ENCODE peak calls at places on chromosomes 13 and 19, in seven cellular contexts. One of them, this sample, is unnamed.

GRCh38 chr13:103243495-103243894 is 177.3 kb upstream of the SLC10A2 start:
- DNase-seq in GM23338: no peak
- DNase-seq in neural progenitor cell: no peak
- DNase-seq in SK-N-SH: no peak
- DNase-seq in OCI-LY7: no peak
- DNase-seq in GM23248: no peak
- DNase-seq in hepatocyte: no peak
- DNase-seq in this sample: no peak

GRCh38 chr13:81610613-81611012 is 1269.7 kb upstream of the SPRY2 start:
- DNase-seq in GM23338: peak
- DNase-seq in neural progenitor cell: no peak
- DNase-seq in SK-N-SH: no peak
- DNase-seq in OCI-LY7: no peak
- DNase-seq in GM23248: no peak
- DNase-seq in hepatocyte: peak
- DNase-seq in this sample: no peak

GRCh38 chr19:45976180-45976579 is 2.5 kb upstream of the NOVA2 start:
- DNase-seq in GM23338: peak
- DNase-seq in neural progenitor cell: peak
- DNase-seq in SK-N-SH: no peak
- DNase-seq in OCI-LY7: no peak
- DNase-seq in GM23248: peak
- DNase-seq in hepatocyte: no peak
- DNase-seq in this sample: no peak

GRCh38 chr13:53200498-53201453 is 172.2 kb downstream of the OLFM4 start:
- DNase-seq in GM23338: peak
- DNase-seq in neural progenitor cell: peak
- DNase-seq in SK-N-SH: peak
- DNase-seq in OCI-LY7: no peak
- DNase-seq in GM23248: peak
- DNase-seq in hepatocyte: peak
- DNase-seq in this sample: no peak

GRCh38 chr13:97109841-97110492 is 112.2 kb upstream of the MBNL2 start:
- DNase-seq in GM23338: peak
- DNase-seq in neural progenitor cell: peak
- DNase-seq in SK-N-SH: peak
- DNase-seq in OCI-LY7: peak
- DNase-seq in GM23248: peak
- DNase-seq in hepatocyte: peak
- DNase-seq in this sample: peak

GRCh38 chr13:19159761-19160420 is 21.7 kb downstream of the TUBA3C start:
- DNase-seq in GM23338: no peak
- DNase-seq in neural progenitor cell: no peak
- DNase-seq in SK-N-SH: no peak
- DNase-seq in OCI-LY7: no peak
- DNase-seq in GM23248: no peak
- DNase-seq in hepatocyte: no peak
- DNase-seq in this sample: no peak

GRCh38 chr19:5686647-5687359 is 3.3 kb upstream of the RPL36 start:
- DNase-seq in GM23338: peak
- DNase-seq in neural progenitor cell: peak
- DNase-seq in SK-N-SH: peak
- DNase-seq in OCI-LY7: peak
- DNase-seq in GM23248: peak
- DNase-seq in hepatocyte: peak
- DNase-seq in this sample: peak

GRCh38 chr13:47184311-47184710 is 287.5 kb upstream of the HTR2A start:
- DNase-seq in GM23338: no peak
- DNase-seq in neural progenitor cell: no peak
- DNase-seq in SK-N-SH: no peak
- DNase-seq in OCI-LY7: no peak
- DNase-seq in GM23248: peak
- DNase-seq in hepatocyte: no peak
- DNase-seq in this sample: no peak

GRCh38 chr13:37194428-37194861 is 89.0 kb upstream of the CSNK1A1L start:
- DNase-seq in GM23338: no peak
- DNase-seq in neural progenitor cell: no peak
- DNase-seq in SK-N-SH: no peak
- DNase-seq in OCI-LY7: no peak
- DNase-seq in GM23248: peak
- DNase-seq in hepatocyte: no peak
- DNase-seq in this sample: no peak

GRCh38 chr19:5823579-5824281 is 15.8 kb downstream of the FUT6 start:
- DNase-seq in GM23338: peak
- DNase-seq in neural progenitor cell: no peak
- DNase-seq in SK-N-SH: peak
- DNase-seq in OCI-LY7: no peak
- DNase-seq in GM23248: no peak
- DNase-seq in hepatocyte: no peak
- DNase-seq in this sample: no peak

GRCh38 chr19:48290341-48290922 is 20.6 kb downstream of the ZNF114 start:
- DNase-seq in GM23338: peak
- DNase-seq in neural progenitor cell: peak
- DNase-seq in SK-N-SH: peak
- DNase-seq in OCI-LY7: no peak
- DNase-seq in GM23248: peak
- DNase-seq in hepatocyte: peak
- DNase-seq in this sample: no peak

GRCh38 chr19:5951338-5951861 is 26.5 kb downstream of the RANBP3 start:
- DNase-seq in GM23338: peak
- DNase-seq in neural progenitor cell: peak
- DNase-seq in SK-N-SH: no peak
- DNase-seq in OCI-LY7: peak
- DNase-seq in GM23248: no peak
- DNase-seq in hepatocyte: no peak
- DNase-seq in this sample: no peak

GRCh38 chr13:98297043-98297442 is 120.0 kb upstream of the RNF113B start:
- DNase-seq in GM23338: no peak
- DNase-seq in neural progenitor cell: no peak
- DNase-seq in SK-N-SH: no peak
- DNase-seq in OCI-LY7: no peak
- DNase-seq in GM23248: no peak
- DNase-seq in hepatocyte: no peak
- DNase-seq in this sample: no peak

GRCh38 chr13:33351324-33351723 is 65.8 kb upstream of the STARD13 start:
- DNase-seq in GM23338: no peak
- DNase-seq in neural progenitor cell: no peak
- DNase-seq in SK-N-SH: no peak
- DNase-seq in OCI-LY7: no peak
- DNase-seq in GM23248: peak
- DNase-seq in hepatocyte: no peak
- DNase-seq in this sample: no peak

GRCh38 chr13:32134991-32135390 is 103.4 kb downstream of the FRY start:
- DNase-seq in GM23338: no peak
- DNase-seq in neural progenitor cell: no peak
- DNase-seq in SK-N-SH: no peak
- DNase-seq in OCI-LY7: no peak
- DNase-seq in GM23248: no peak
- DNase-seq in hepatocyte: no peak
- DNase-seq in this sample: no peak

GRCh38 chr13:44874886-44875630 is 114.2 kb downstream of the NUFIP1 start:
- DNase-seq in GM23338: no peak
- DNase-seq in neural progenitor cell: no peak
- DNase-seq in SK-N-SH: no peak
- DNase-seq in OCI-LY7: no peak
- DNase-seq in GM23248: peak
- DNase-seq in hepatocyte: no peak
- DNase-seq in this sample: no peak

GRCh38 chr13:26406791-26407190 is 150.7 kb upstream of the WASF3 start:
- DNase-seq in GM23338: no peak
- DNase-seq in neural progenitor cell: no peak
- DNase-seq in SK-N-SH: no peak
- DNase-seq in OCI-LY7: no peak
- DNase-seq in GM23248: peak
- DNase-seq in hepatocyte: no peak
- DNase-seq in this sample: no peak

GRCh38 chr19:5679289-5680082 is 830 bp downstream of the MICOS13 start:
- DNase-seq in GM23338: no peak
- DNase-seq in neural progenitor cell: no peak
- DNase-seq in SK-N-SH: no peak
- DNase-seq in OCI-LY7: no peak
- DNase-seq in GM23248: no peak
- DNase-seq in hepatocyte: peak
- DNase-seq in this sample: peak

GRCh38 chr19:55005684-55006488 is 32.2 kb downstream of the GP6 start:
- DNase-seq in GM23338: peak
- DNase-seq in neural progenitor cell: peak
- DNase-seq in SK-N-SH: peak
- DNase-seq in OCI-LY7: peak
- DNase-seq in GM23248: peak
- DNase-seq in hepatocyte: peak
- DNase-seq in this sample: peak
- TF ChIP-seq EZH2phosphoT487 in GM23338: no peak
- TF ChIP-seq EZH2phosphoT487 in neural progenitor cell: no peak
- TF ChIP-seq EZH2phosphoT487 in SK-N-SH: no peak
- TF ChIP-seq EZH2phosphoT487 in OCI-LY7: no peak
- TF ChIP-seq EZH2phosphoT487 in GM23248: no peak
- TF ChIP-seq EZH2phosphoT487 in hepatocyte: no peak
- TF ChIP-seq EZH2phosphoT487 in this sample: no peak

DNA sequence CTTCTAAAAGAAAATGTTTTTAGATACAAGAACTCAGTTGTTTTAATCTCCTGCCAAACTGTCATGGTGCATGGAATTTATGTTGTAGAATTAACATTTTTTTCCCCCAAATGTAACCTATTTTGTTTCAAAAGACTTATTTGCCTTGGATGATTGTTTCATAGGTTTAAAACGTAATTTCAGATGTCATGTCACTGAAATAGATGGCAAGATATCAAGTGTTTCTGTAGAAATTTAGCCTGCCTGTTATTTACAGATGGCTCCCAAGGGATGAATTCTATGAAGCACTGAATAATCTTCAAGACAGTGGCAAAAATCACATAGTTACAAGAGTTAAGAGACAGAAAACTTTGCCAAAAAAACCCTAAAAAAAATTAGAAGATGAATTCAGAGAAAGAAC is 1484.6 kb downstream of the OLFM4 start:
- DNase-seq in GM23338: no peak
- DNase-seq in neural progenitor cell: no peak
- DNase-seq in SK-N-SH: no peak
- DNase-seq in OCI-LY7: no peak
- DNase-seq in GM23248: no peak
- DNase-seq in hepatocyte: no peak
- DNase-seq in this sample: no peak
- TF ChIP-seq EZH2phosphoT487 in GM23338: no peak
- TF ChIP-seq EZH2phosphoT487 in neural progenitor cell: no peak
- TF ChIP-seq EZH2phosphoT487 in SK-N-SH: no peak
- TF ChIP-seq EZH2phosphoT487 in OCI-LY7: no peak
- TF ChIP-seq EZH2phosphoT487 in GM23248: no peak
- TF ChIP-seq EZH2phosphoT487 in hepatocyte: no peak
- TF ChIP-seq EZH2phosphoT487 in this sample: no peak

GRCh38 chr13:39452834-39453233 is 150.2 kb downstream of the LHFPL6 start:
- DNase-seq in GM23338: no peak
- DNase-seq in neural progenitor cell: no peak
- DNase-seq in SK-N-SH: no peak
- DNase-seq in OCI-LY7: no peak
- DNase-seq in GM23248: no peak
- DNase-seq in hepatocyte: no peak
- DNase-seq in this sample: no peak

GRCh38 chr13:39451301-39451700 is 151.7 kb downstream of the LHFPL6 start:
- DNase-seq in GM23338: no peak
- DNase-seq in neural progenitor cell: no peak
- DNase-seq in SK-N-SH: no peak
- DNase-seq in OCI-LY7: peak
- DNase-seq in GM23248: peak
- DNase-seq in hepatocyte: peak
- DNase-seq in this sample: no peak

GRCh38 chr13:39450176-39450575 is 152.8 kb downstream of the LHFPL6 start:
- DNase-seq in GM23338: no peak
- DNase-seq in neural progenitor cell: no peak
- DNase-seq in SK-N-SH: no peak
- DNase-seq in OCI-LY7: no peak
- DNase-seq in GM23248: no peak
- DNase-seq in hepatocyte: no peak
- DNase-seq in this sample: no peak

GRCh38 chr13:39451860-39452301 is 151.1 kb downstream of the LHFPL6 start:
- DNase-seq in GM23338: no peak
- DNase-seq in neural progenitor cell: no peak
- DNase-seq in SK-N-SH: no peak
- DNase-seq in OCI-LY7: peak
- DNase-seq in GM23248: no peak
- DNase-seq in hepatocyte: no peak
- DNase-seq in this sample: no peak

GRCh38 chr13:39452412-39452811 is 150.6 kb downstream of the LHFPL6 start:
- DNase-seq in GM23338: no peak
- DNase-seq in neural progenitor cell: no peak
- DNase-seq in SK-N-SH: no peak
- DNase-seq in OCI-LY7: no peak
- DNase-seq in GM23248: peak
- DNase-seq in hepatocyte: no peak
- DNase-seq in this sample: no peak
- TF ChIP-seq EZH2phosphoT487 in GM23338: no peak
- TF ChIP-seq EZH2phosphoT487 in neural progenitor cell: no peak
- TF ChIP-seq EZH2phosphoT487 in SK-N-SH: no peak
- TF ChIP-seq EZH2phosphoT487 in OCI-LY7: no peak
- TF ChIP-seq EZH2phosphoT487 in GM23248: no peak
- TF ChIP-seq EZH2phosphoT487 in hepatocyte: no peak
- TF ChIP-seq EZH2phosphoT487 in this sample: no peak

GRCh38 chr13:39602614-39603366 is at the start of gene LHFPL6:
- DNase-seq in GM23338: peak
- DNase-seq in neural progenitor cell: peak
- DNase-seq in SK-N-SH: peak
- DNase-seq in OCI-LY7: peak
- DNase-seq in GM23248: peak
- DNase-seq in hepatocyte: peak
- DNase-seq in this sample: peak

GRCh38 chr13:39601636-39602035 is 1.4 kb downstream of the LHFPL6 start:
- DNase-seq in GM23338: no peak
- DNase-seq in neural progenitor cell: no peak
- DNase-seq in SK-N-SH: no peak
- DNase-seq in OCI-LY7: no peak
- DNase-seq in GM23248: no peak
- DNase-seq in hepatocyte: no peak
- DNase-seq in this sample: no peak

GRCh38 chr13:39604736-39605135 is 1.7 kb upstream of the LHFPL6 start:
- DNase-seq in GM23338: no peak
- DNase-seq in neural progenitor cell: no peak
- DNase-seq in SK-N-SH: no peak
- DNase-seq in OCI-LY7: no peak
- DNase-seq in GM23248: no peak
- DNase-seq in hepatocyte: no peak
- DNase-seq in this sample: no peak

GRCh38 chr13:39602277-39602613 is 748 bp downstream of the LHFPL6 start:
- DNase-seq in GM23338: no peak
- DNase-seq in neural progenitor cell: no peak
- DNase-seq in SK-N-SH: no peak
- DNase-seq in OCI-LY7: peak
- DNase-seq in GM23248: no peak
- DNase-seq in hepatocyte: no peak
- DNase-seq in this sample: peak

DNA sequence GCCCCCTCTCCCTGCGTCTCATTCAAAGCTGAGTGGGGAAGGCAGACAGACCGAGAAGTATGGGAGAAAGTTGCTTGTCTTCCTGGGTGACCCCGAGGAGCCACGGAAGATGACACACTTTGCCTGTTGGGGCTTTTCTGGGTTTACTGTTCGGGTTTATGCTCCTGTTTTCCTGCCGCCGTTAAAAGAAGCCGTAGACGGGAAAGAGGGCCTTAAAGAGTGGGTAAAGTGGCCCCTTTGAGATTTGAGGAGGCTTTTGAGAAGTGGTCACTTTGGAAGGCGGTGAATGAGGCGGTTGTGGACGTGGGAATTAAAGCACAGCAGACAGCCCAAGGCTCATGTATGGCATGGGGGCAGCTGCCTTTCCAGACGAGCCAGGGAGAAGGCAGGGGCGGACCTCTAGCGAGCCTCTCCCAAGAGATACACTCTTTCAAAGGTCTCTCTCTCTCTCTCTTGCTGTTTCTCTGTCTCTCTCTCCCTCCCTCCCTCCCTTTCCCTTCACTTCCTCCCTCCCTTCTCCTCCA is 493 bp upstream of the LHFPL6 start:
- DNase-seq in GM23338: peak
- DNase-seq in neural progenitor cell: peak
- DNase-seq in SK-N-SH: peak
- DNase-seq in OCI-LY7: no peak
- DNase-seq in GM23248: peak
- DNase-seq in hepatocyte: peak
- DNase-seq in this sample: no peak
- TF ChIP-seq EZH2phosphoT487 in GM23338: no peak
- TF ChIP-seq EZH2phosphoT487 in neural progenitor cell: no peak
- TF ChIP-seq EZH2phosphoT487 in SK-N-SH: no peak
- TF ChIP-seq EZH2phosphoT487 in OCI-LY7: no peak
- TF ChIP-seq EZH2phosphoT487 in GM23248: no peak
- TF ChIP-seq EZH2phosphoT487 in hepatocyte: no peak
- TF ChIP-seq EZH2phosphoT487 in this sample: no peak